ENCODE peak calls at places on chromosomes 6 and 20, in five cellular contexts. X, B, J, R and L are unnamed samples.

GRCh38 chr6:132798820-132799538 is 542 bp upstream of the SLC18B1 start:
- DNase-seq in R (peak), B (peak), X (peak), J (peak), L (peak)

GRCh38 chr20:62906209-62906608 is 20.1 kb downstream of the DIDO1 start:
- DNase-seq in R (no peak), X (no peak), J (no peak), B (no peak), L (no peak)

GRCh38 chr6:56510984-56511531 is 131.6 kb downstream of the DST start:
- DNase-seq in X (no peak), R (no peak), J (peak), B (no peak), L (peak)

GRCh38 chr6:26022166-26022510 is 59.5 kb downstream of the TRIM38 start:
- DNase-seq in B (no peak), R (peak), X (peak), J (peak), L (peak)

GRCh38 chr6:122364084-122364483 is 35.4 kb upstream of the HSF2 start:
- DNase-seq in R (no peak), X (no peak), B (no peak), J (no peak), L (no peak)

GRCh38 chr20:3436864-3437574 is 29.6 kb upstream of the DNAAF9 start:
- DNase-seq in R (no peak), B (no peak), X (no peak), J (peak), L (no peak)

GRCh38 chr6:138493413-138493812 is 5.9 kb downstream of the NHSL1 start:
- DNase-seq in X (no peak), B (no peak), J (peak), R (no peak), L (peak)

GRCh38 chr20:32386091-32386490 is 28.0 kb downstream of the ASXL1 start:
- DNase-seq in B (no peak), X (no peak), J (no peak), R (no peak), L (peak)

GRCh38 chr6:159203304-159204005 is 34.3 kb downstream of the FNDC1 start:
- DNase-seq in X (no peak), B (no peak), R (no peak), J (no peak), L (peak)

GRCh38 chr6:48423640-48424365 is 312.8 kb upstream of the PTCHD4 start:
- DNase-seq in B (no peak), R (no peak), J (no peak), X (no peak), L (peak)

GRCh38 chr6:108914235-108915022 is 66.2 kb downstream of the ARMC2 start:
- DNase-seq in R (no peak), X (peak), B (peak), J (no peak), L (no peak)

GRCh38 chr6:55636406-55637102 is 57.6 kb upstream of the HMGCLL1 start:
- DNase-seq in X (no peak), J (peak), B (no peak), R (no peak), L (peak)

GRCh38 chr6:139743629-139744028 is 369.2 kb upstream of the CITED2 start:
- DNase-seq in B (no peak), X (no peak), J (peak), R (no peak), L (peak)

GRCh38 chr20:57439432-57439831 is 48.2 kb downstream of the RBM38 start:
- DNase-seq in B (no peak), R (no peak), J (no peak), X (no peak), L (no peak)

GRCh38 chr20:48339147-48339985 is 488.4 kb downstream of the PREX1 start:
- DNase-seq in X (no peak), B (no peak), R (peak), J (peak), L (peak)

GRCh38 chr20:17721802-17722486 is 22.2 kb downstream of the BANF2 start:
- DNase-seq in B (no peak), R (no peak), J (peak), X (no peak), L (peak)

GRCh38 chr6:51330971-51331370 is 512.3 kb downstream of the TFAP2B start:
- DNase-seq in X (no peak), R (no peak), B (no peak), J (no peak), L (no peak)

GRCh38 chr6:138161434-138162103 is at the start of gene ARFGEF3:
- DNase-seq in R (peak), X (peak), B (peak), J (peak), L (no peak)

GRCh38 chr6:73027691-73028090 is 197.6 kb downstream of the KHDC1L start:
- DNase-seq in X (no peak), B (no peak), J (no peak), R (no peak), L (no peak)

GRCh38 chr6:78995946-78996345 is 82.1 kb downstream of the PHIP start:
- DNase-seq in R (no peak), J (no peak), X (no peak), B (no peak), L (peak)

GRCh38 chr20:47605673-47606413 is 104.2 kb downstream of the NCOA3 start:
- DNase-seq in X (no peak), B (no peak), J (no peak), R (no peak), L (no peak)

GRCh38 chr20:37506166-37506725 is 14.8 kb upstream of the NNAT start:
- DNase-seq in R (no peak), B (no peak), X (no peak), J (no peak), L (no peak)

GRCh38 chr20:56865055-56865454 is 235.9 kb downstream of the TFAP2C start:
- DNase-seq in J (no peak), X (no peak), R (peak), B (no peak), L (no peak)

GRCh38 chr6:32954983-32955802 is 2.3 kb upstream of the HLA-DMA start:
- DNase-seq in R (no peak), J (peak), X (no peak), B (no peak), L (no peak)

GRCh38 chr6:118641042-118641441 is 10.3 kb downstream of the CEP85L start:
- DNase-seq in B (no peak), X (no peak), R (no peak), J (no peak), L (no peak)

GRCh38 chr6:79334674-79335073 is 100.2 kb upstream of the HMGN3 start:
- DNase-seq in J (no peak), B (no peak), X (no peak), R (no peak), L (peak)

GRCh38 chr20:47635256-47635655 is 133.6 kb downstream of the NCOA3 start:
- DNase-seq in X (no peak), B (no peak), J (no peak), R (no peak), L (no peak)

GRCh38 chr6:89430563-89430962 is 2.4 kb upstream of the ANKRD6 start:
- DNase-seq in X (peak), J (no peak), B (no peak), R (no peak), L (peak)

GRCh38 chr6:164378330-164378729 is 931.1 kb downstream of the C6orf118 start:
- DNase-seq in J (no peak), X (no peak), B (no peak), R (no peak), L (no peak)

GRCh38 chr6:150076196-150076893 is 7.4 kb upstream of the ULBP3 start:
- DNase-seq in J (no peak), B (no peak), R (no peak), X (no peak), L (no peak)
- TF ChIP-seq CTCF in J (peak), B (no peak), R (no peak), X (peak), L (peak)

GRCh38 chr20:22106308-22106938 is 401.0 kb downstream of the PAX1 start:
- DNase-seq in J (peak), X (no peak), B (no peak), R (no peak), L (peak)
- TF ChIP-seq CTCF in J (peak), X (peak), B (no peak), R (no peak), L (peak)

GRCh38 chr20:19351542-19351941 is 139.1 kb downstream of the SLC24A3 start:
- DNase-seq in R (no peak), J (no peak), X (no peak), B (no peak), L (no peak)
- TF ChIP-seq CTCF in R (no peak), J (no peak), X (no peak), B (no peak), L (no peak)

GRCh38 chr6:144548525-144548924 is 263.4 kb downstream of the UTRN start:
- DNase-seq in X (no peak), R (no peak), J (no peak), B (no peak), L (no peak)
- TF ChIP-seq CTCF in X (no peak), R (no peak), J (no peak), B (no peak), L (no peak)

DNA sequence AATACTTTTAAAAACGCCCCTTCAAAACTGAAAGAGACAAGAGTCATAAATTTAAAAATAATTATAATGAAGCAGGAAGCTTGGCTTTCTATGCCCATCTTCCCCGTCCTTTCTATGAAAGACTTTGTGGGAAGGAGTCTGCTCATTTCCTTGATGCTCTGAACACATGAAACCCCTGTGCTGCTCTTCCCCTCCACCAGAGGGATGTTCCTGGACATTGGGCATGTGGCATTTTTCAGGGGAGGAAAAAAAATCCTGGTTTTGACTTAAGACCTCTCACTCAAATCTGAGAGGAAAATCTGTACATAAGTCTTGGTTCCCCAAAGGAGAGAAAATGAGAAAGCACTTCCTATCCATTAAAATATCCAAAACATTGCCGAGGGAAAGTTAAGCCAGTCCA is 393.0 kb downstream of the PAX1 start:
- DNase-seq in X (no peak), B (no peak), J (no peak), R (no peak), L (no peak)
- TF ChIP-seq CTCF in X (peak), B (no peak), J (no peak), R (no peak), L (no peak)

DNA sequence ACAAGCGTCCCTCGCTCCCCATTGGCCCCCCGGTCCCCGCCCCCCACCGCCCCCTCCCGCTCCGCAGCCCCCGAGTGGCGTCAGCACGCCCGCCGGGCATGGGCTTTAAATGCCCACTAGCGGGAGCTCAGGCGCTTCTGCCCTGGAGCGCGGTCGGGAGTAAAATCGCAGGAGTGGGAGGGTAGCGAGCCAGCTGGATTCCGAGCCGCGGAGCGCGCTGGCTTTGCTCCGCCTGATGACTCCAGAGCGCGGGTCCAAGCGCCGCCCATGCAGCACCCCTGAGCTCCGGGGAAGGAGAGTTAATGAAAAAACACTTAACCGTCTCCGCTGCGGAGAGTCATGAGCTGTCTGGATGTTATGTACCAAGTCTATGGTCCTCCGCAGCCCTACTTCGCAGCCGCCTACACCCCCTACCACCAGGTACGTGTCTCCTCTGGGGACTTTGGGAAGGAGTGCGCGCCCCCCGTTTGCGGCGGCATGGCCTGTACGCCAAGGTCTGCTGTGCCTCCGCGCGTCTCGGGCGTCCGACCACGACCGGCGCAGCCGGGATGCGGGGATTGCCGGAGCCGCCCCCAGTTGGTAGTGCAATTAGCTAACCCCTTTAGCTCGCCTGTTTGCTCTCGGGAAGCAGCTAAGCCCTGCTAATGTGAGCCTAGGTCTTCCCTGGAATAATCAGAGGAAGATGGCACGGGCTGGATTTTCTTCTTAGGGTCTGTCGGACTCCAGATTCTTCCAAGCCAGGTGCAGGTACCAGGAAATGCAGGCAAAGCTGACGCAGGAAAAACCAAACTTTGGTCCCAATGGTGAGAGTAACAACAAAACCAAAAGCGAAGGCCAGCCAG is at the start of gene VGLL2:
- DNase-seq in X (peak), J (peak), R (no peak), B (no peak), L (peak)
- TF ChIP-seq CTCF in X (peak), J (peak), R (no peak), B (no peak), L (peak)

GRCh38 chr6:167091149-167092107 is 31.5 kb upstream of the CCR6 start:
- DNase-seq in X (no peak), B (no peak), J (no peak), R (no peak), L (no peak)

GRCh38 chr6:167092672-167093339 is 30.1 kb upstream of the CCR6 start:
- DNase-seq in B (no peak), R (no peak), X (no peak), J (no peak), L (no peak)

GRCh38 chr6:167090171-167090570 is 32.7 kb upstream of the CCR6 start:
- DNase-seq in X (no peak), J (no peak), B (no peak), R (no peak), L (no peak)

GRCh38 chr6:167087857-167088256 is 35.0 kb upstream of the CCR6 start:
- DNase-seq in B (no peak), R (no peak), X (no peak), J (no peak), L (no peak)

DNA sequence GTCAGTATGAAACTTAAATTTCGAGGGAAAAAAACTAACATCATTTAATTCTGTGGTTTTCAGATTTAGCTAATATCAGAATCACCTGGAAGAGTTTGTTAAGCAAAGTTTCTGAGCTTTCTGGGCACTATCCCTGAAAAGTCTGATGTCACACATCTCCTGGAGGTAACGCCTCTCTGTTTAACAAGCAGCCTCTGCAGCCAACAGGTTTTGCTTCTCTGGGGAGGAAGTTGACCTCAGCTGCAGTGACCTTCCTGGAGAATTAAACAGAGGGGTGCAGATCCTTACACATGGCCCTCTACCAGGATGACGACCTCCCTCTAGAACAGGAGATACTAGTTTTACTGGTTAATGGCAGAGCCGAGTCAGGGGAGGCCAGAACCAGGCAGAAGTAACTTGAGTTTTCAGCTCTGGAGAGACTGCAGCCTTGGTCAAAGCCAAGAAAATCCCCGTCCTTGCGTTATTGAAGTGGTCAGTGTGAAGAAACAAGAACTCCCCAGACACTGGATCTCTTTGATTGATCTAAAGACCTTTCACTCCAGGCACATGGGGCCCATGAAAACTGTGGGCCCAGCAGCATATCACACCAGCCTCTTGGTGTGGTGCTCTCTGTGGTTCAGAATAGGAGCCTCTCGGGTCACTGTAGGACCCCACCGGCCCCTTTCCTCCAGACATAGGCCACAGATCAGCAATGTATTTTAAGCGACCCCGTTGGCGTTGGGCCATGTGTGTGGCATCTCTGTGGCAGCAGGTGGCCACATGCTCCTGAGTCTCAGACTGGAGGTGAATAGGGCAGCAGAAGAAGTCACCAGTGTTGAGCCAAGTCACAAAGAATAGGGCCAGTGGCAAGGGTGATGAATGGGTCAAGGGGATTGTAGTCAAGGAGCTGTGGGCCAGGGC is 33.4 kb upstream of the CCR6 start:
- DNase-seq in X (no peak), B (no peak), J (no peak), R (no peak), L (no peak)
- TF ChIP-seq CTCF in X (no peak), B (no peak), J (no peak), R (no peak), L (no peak)

DNA sequence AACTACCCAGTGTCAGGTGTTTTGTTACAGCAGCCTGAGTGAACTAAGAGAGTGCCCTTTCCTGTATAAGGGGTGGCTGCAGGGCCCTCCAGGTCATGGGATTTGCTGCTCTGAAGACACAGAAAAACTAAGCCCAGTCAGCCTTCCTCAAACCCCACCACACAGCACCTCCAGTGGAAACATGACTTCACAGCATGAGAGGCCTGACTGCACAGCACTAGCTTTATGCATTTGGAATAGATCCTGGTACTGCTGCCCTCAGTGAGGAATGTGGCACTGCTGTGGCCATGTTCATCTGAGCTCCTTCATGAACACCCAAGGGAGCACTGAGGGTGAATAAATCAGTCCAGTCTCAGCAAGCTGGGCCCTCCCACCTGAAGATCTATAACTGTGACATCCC is 296.1 kb upstream of the FOXQ1 start:
- DNase-seq in R (no peak), B (no peak), X (no peak), J (peak), L (no peak)
- TF ChIP-seq CTCF in R (no peak), B (no peak), X (no peak), J (peak), L (no peak)